ENCODE peak calls at places on chromosomes 2 and 18, in four cellular contexts. One of them, this sample, is unnamed.

GRCh38 chr18:36850527-36851201 is 21.7 kb downstream of the KIAA1328 start:
- DNase-seq in H1: no peak
- DNase-seq in GM12878: no peak
- DNase-seq in K562: no peak
- DNase-seq in this sample: peak

GRCh38 chr2:64562148-64562784 is 38.1 kb downstream of the AFTPH start:
- DNase-seq in H1: no peak
- DNase-seq in K562: no peak
- DNase-seq in GM12878: no peak
- DNase-seq in this sample: peak

GRCh38 chr2:217937446-217937845 is 65.3 kb downstream of the TNS1 start:
- DNase-seq in K562: peak
- DNase-seq in H1: no peak
- DNase-seq in GM12878: no peak
- DNase-seq in this sample: no peak

GRCh38 chr2:220469201-220469600 is 841.8 kb downstream of the SLC4A3 start:
- DNase-seq in K562: no peak
- DNase-seq in GM12878: no peak
- DNase-seq in H1: no peak
- DNase-seq in this sample: no peak

GRCh38 chr2:38470115-38470514 is 93.0 kb upstream of the ATL2 start:
- DNase-seq in GM12878: no peak
- DNase-seq in K562: no peak
- DNase-seq in H1: no peak
- DNase-seq in this sample: no peak

GRCh38 chr2:33111002-33111446 is 164.3 kb downstream of the LTBP1 start:
- DNase-seq in GM12878: no peak
- DNase-seq in H1: no peak
- DNase-seq in K562: no peak
- DNase-seq in this sample: no peak

GRCh38 chr2:110870545-110870944 is 138.2 kb downstream of the ACOXL start:
- DNase-seq in GM12878: no peak
- DNase-seq in K562: no peak
- DNase-seq in H1: no peak
- DNase-seq in this sample: no peak

GRCh38 chr2:241885701-241886643 is 16.4 kb downstream of the RTP5 start:
- DNase-seq in H1: no peak
- DNase-seq in GM12878: no peak
- DNase-seq in K562: no peak
- DNase-seq in this sample: no peak

DNA sequence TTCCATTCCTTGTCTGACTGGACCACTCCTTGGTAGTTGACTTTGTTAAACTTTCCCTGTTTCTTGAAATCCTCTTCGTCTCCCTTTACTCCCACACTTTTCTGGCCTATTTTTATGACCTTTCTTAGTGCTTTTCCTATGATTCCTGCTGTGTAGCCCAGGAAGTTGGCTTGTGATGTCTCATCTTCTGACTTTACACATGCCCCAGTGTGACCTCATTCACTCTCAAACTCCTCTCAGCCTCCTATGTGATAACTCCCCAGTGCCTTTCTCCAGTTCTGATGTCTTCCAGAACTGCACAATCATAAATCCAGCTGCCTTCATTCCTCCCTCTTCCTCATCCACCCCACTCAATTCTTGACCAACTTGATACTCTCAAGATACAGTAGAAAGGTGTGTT is 407.6 kb downstream of the TGIF1 start:
- DNase-seq in GM12878: no peak
- DNase-seq in K562: no peak
- DNase-seq in H1: no peak
- DNase-seq in this sample: no peak
- TF ChIP-seq TAF1 in GM12878: no peak
- TF ChIP-seq TAF1 in K562: no peak
- TF ChIP-seq TAF1 in H1: no peak
- TF ChIP-seq TAF1 in this sample: no peak

GRCh38 chr18:67788784-67789545 is 272.4 kb upstream of the DSEL start:
- DNase-seq in GM12878: no peak
- DNase-seq in K562: no peak
- DNase-seq in H1: no peak
- DNase-seq in this sample: no peak

GRCh38 chr18:67778016-67778415 is 261.5 kb upstream of the DSEL start:
- DNase-seq in GM12878: no peak
- DNase-seq in K562: no peak
- DNase-seq in H1: no peak
- DNase-seq in this sample: no peak

GRCh38 chr18:67788315-67788714 is 271.8 kb upstream of the DSEL start:
- DNase-seq in H1: no peak
- DNase-seq in GM12878: no peak
- DNase-seq in K562: no peak
- DNase-seq in this sample: no peak

DNA sequence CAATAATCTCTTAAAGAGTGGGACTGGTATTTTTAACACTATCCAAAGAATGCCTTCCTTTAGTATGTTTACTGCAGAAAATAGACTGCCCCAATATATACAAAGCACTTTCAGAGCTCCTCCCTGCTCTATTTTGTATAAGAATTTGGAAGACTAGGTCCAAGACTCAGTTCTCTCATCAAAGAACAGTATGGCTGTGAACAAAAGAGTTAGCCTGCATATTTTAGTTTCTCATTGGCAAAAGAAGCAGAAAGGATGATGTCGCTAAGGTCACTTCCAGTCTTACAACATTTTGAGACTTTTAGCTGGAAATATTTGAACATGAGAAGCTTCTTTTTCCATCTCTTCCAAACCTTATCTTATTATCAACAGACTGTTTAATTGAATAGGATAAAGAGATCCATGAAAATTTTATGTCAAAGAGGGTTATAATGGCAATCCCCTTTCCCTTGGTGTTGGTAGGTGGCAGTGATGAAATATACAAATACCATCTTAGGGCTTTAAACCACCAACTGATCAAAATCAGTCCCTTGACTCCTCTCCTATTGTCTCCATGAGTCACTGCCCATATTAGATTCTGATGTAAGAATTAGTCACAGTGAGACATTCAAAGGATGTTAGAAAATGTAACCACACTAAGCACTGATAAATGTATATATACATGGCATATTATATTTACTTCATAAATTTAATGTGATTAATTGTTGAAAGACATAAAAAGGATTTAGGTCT is 266.9 kb upstream of the DSEL start:
- DNase-seq in GM12878: no peak
- DNase-seq in K562: no peak
- DNase-seq in H1: no peak
- DNase-seq in this sample: no peak
- TF ChIP-seq CEBPB in GM12878: no peak
- TF ChIP-seq CEBPB in K562: no peak
- TF ChIP-seq CEBPB in H1: no peak
- TF ChIP-seq CEBPB in this sample: no peak

GRCh38 chr2:120344991-120345975 is 653 bp upstream of the INHBB start:
- DNase-seq in K562: no peak
- DNase-seq in H1: no peak
- DNase-seq in GM12878: no peak
- DNase-seq in this sample: no peak
- H3K4me3 ChIP-seq in K562: no peak
- H3K4me3 ChIP-seq in H1: peak
- H3K4me3 ChIP-seq in GM12878: peak
- H3K4me3 ChIP-seq in this sample: peak

GRCh38 chr2:130728007-130728454 is 839 bp upstream of the GPR148 start:
- DNase-seq in H1: no peak
- DNase-seq in GM12878: no peak
- DNase-seq in K562: no peak
- DNase-seq in this sample: no peak
- TF ChIP-seq TAF1 in H1: no peak
- TF ChIP-seq TAF1 in GM12878: no peak
- TF ChIP-seq TAF1 in K562: no peak
- TF ChIP-seq TAF1 in this sample: no peak

GRCh38 chr2:132038179-132038882 is 123.4 kb downstream of the ANKRD30BL start:
- DNase-seq in H1: no peak
- DNase-seq in K562: no peak
- DNase-seq in GM12878: no peak
- DNase-seq in this sample: no peak
- TF ChIP-seq CEBPB in H1: no peak
- TF ChIP-seq CEBPB in K562: no peak
- TF ChIP-seq CEBPB in GM12878: no peak
- TF ChIP-seq CEBPB in this sample: no peak

GRCh38 chr2:144511945-144512344 is 8.0 kb downstream of the ZEB2 start:
- DNase-seq in K562: no peak
- DNase-seq in H1: no peak
- DNase-seq in GM12878: no peak
- DNase-seq in this sample: no peak

GRCh38 chr2:144513388-144514100 is 6.4 kb downstream of the ZEB2 start:
- DNase-seq in H1: no peak
- DNase-seq in K562: no peak
- DNase-seq in GM12878: no peak
- DNase-seq in this sample: no peak

GRCh38 chr2:144511222-144511855 is 8.6 kb downstream of the ZEB2 start:
- DNase-seq in K562: no peak
- DNase-seq in GM12878: no peak
- DNase-seq in H1: no peak
- DNase-seq in this sample: no peak

GRCh38 chr2:144514731-144515424 is 5.0 kb downstream of the ZEB2 start:
- DNase-seq in K562: no peak
- DNase-seq in H1: no peak
- DNase-seq in GM12878: no peak
- DNase-seq in this sample: no peak

DNA sequence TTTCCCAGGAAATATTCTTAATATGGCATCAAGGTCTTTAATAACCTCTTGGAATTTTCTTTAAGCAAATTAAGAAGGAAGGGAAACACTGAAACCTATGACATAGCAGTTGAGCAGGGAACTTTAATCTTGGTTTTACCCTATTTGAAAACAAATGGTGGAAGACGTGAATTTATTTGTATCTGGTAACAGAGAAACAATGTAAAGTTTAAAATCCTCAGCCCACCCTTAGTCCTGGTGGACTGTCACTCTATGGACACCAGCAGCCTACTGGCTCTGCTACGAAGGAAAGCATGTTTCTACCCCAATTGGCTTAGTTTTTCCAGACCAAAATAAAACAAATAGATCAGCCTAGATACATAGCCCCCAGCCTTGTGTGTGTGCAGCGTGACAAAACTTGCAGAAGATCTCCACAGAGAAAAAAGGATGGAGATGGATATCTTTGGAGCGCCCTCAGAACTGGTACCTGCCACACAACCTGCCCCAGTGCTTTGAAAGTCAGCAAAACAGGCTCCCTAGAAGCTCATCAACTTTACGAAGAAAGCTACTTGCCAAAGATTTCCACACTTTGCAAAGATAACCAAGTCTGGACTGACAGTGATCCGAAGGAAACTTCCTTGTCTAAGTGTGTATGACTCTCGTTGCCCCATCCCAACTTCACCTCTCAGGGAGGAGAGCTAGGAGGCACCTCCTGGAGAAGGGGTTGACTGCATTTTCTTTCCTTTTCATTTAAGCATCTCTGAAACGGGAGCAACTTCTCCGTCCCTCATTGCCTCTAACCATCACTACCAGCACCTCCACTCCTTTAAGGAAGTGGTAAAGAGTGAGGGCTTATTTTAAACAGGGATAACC is 7.3 kb downstream of the ZEB2 start:
- DNase-seq in H1: no peak
- DNase-seq in K562: no peak
- DNase-seq in GM12878: no peak
- DNase-seq in this sample: no peak
- H3K4me3 ChIP-seq in H1: no peak
- H3K4me3 ChIP-seq in K562: peak
- H3K4me3 ChIP-seq in GM12878: no peak
- H3K4me3 ChIP-seq in this sample: no peak

DNA sequence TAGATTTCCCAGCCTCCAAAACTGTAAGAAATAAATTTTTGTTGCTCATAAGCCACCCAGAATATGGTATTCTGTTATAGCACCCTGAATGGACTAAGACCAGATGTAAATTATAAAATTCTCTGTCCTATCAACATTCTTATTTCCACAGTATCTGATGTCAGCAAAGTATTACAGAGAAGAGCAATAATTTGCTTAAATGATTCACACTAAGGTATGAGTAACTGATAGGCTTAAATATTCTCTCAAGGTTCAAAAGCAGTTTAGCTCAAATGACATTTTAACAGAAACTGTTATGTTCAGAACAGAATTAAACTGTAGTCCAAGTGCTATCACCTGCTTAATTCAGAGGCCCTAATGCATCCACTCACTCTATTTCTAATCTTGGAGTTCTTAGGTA is 12.8 kb downstream of the SESTD1 start:
- DNase-seq in GM12878: no peak
- DNase-seq in K562: no peak
- DNase-seq in H1: no peak
- DNase-seq in this sample: no peak
- TF ChIP-seq TAF1 in GM12878: no peak
- TF ChIP-seq TAF1 in K562: no peak
- TF ChIP-seq TAF1 in H1: no peak
- TF ChIP-seq TAF1 in this sample: no peak

GRCh38 chr2:63488118-63488713 is 100.1 kb downstream of the WDPCP start:
- DNase-seq in H1: no peak
- DNase-seq in GM12878: no peak
- DNase-seq in K562: peak
- DNase-seq in this sample: peak

GRCh38 chr2:63497561-63497960 is 90.7 kb downstream of the WDPCP start:
- DNase-seq in H1: no peak
- DNase-seq in GM12878: no peak
- DNase-seq in K562: no peak
- DNase-seq in this sample: no peak

GRCh38 chr2:63494968-63495367 is 93.3 kb downstream of the WDPCP start:
- DNase-seq in H1: no peak
- DNase-seq in K562: no peak
- DNase-seq in GM12878: no peak
- DNase-seq in this sample: no peak

GRCh38 chr2:63494100-63494499 is 94.2 kb downstream of the WDPCP start:
- DNase-seq in H1: no peak
- DNase-seq in GM12878: no peak
- DNase-seq in K562: no peak
- DNase-seq in this sample: no peak
- TF ChIP-seq CEBPB in H1: no peak
- TF ChIP-seq CEBPB in GM12878: no peak
- TF ChIP-seq CEBPB in K562: no peak
- TF ChIP-seq CEBPB in this sample: no peak

This sample was measured in HepG2.